ENCODE peak calls at places on chromosomes 2 and 18, in nine cellular contexts. J is choroid plexus epithelial cell, S is cardiac muscle cell, B is lung, C is fibroblast of lung, V is astrocyte of the spinal cord, K is breast epithelium, A is pancreas, D is AG10803. W is an unnamed sample.

GRCh38 chr2:141557329-141558098 is 573.3 kb downstream of the LRP1B start:
- DNase-seq in J (peak; percentile 98), S (peak; percentile 90), B (no peak), C (peak; percentile 83), V (peak; percentile 96), K (no peak), A (no peak), D (peak; percentile 90), W (peak; percentile 96)

GRCh38 chr2:201978988-201979387 is 54.7 kb upstream of the FZD7 start:
- DNase-seq in J (no peak), S (no peak), B (no peak), C (no peak), V (no peak), K (no peak), A (no peak), D (no peak), W (no peak)

GRCh38 chr2:194723446-194723845 is 933.6 kb upstream of the SLC39A10 start:
- DNase-seq in J (no peak), S (no peak), B (no peak), C (no peak), V (no peak), K (no peak), A (no peak), D (no peak), W (no peak)

GRCh38 chr2:20225294-20226151 is 593 bp upstream of the SDC1 start:
- DNase-seq in J (peak; percentile 57), S (peak; percentile 42), B (peak; percentile 75), C (peak; percentile 58), V (peak; percentile 64), K (peak; percentile 78), A (peak; percentile 75), D (peak; percentile 41), W (peak; percentile 33)

GRCh38 chr2:20961858-20962257 is 82.0 kb downstream of the APOB start:
- DNase-seq in J (no peak), S (no peak), B (no peak), C (no peak), V (no peak), K (no peak), A (no peak), D (no peak), W (no peak)

GRCh38 chr2:173357351-173357750 is 2.7 kb downstream of the CDCA7 start:
- DNase-seq in J (no peak), S (no peak), B (no peak), C (peak; percentile 25), V (no peak), K (no peak), A (no peak), D (no peak), W (no peak)

GRCh38 chr2:197079832-197080555 is 153.5 kb upstream of the PGAP1 start:
- DNase-seq in J (no peak), S (peak; percentile 16), B (no peak), C (peak; percentile 82), V (peak; percentile 79), K (no peak), A (no peak), D (peak; percentile 39), W (no peak)

GRCh38 chr18:46567196-46567595 is 89.8 kb downstream of the LOXHD1 start:
- DNase-seq in J (no peak), S (no peak), B (no peak), C (no peak), V (no peak), K (no peak), A (no peak), D (no peak), W (no peak)

GRCh38 chr2:125679903-125680302 is 976.1 kb upstream of the GYPC start:
- DNase-seq in J (no peak), S (no peak), B (no peak), C (no peak), V (no peak), K (no peak), A (no peak), D (no peak), W (no peak)

GRCh38 chr2:77144772-77145171 is 377.4 kb downstream of the LRRTM4 start:
- DNase-seq in J (no peak), S (no peak), B (no peak), C (no peak), V (no peak), K (no peak), A (no peak), D (no peak), W (no peak)

GRCh38 chr2:77149565-77149964 is 372.6 kb downstream of the LRRTM4 start:
- DNase-seq in J (no peak), S (no peak), B (no peak), C (no peak), V (no peak), K (no peak), A (no peak), D (no peak), W (no peak)

DNA sequence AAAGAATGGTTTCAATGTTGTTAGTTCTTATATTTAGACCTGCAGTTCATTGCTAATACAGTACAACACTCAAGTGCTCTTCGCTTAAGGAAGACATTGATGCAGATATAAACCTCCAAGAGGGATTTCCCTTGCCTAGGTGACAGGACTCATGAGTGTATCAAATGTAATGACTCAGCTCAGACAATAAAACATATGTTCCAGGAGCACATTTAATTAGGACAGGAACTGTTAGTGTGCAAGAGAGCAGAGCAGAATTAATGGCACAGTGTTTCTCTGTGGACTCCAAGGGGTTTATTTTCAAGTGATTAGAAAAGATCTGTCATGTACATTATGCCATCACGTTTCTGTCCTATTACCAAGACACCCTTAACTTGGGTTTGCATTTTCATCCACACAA is 375.0 kb downstream of the LRRTM4 start:
- DNase-seq in J (no peak), S (no peak), B (no peak), C (no peak), V (no peak), K (no peak), A (no peak), D (no peak), W (no peak)
- H3K4me3 ChIP-seq in J (no peak overlapping the region), S (no peak overlapping the region), B (no peak overlapping the region), C (no peak overlapping the region), V (no peak overlapping the region), K (no peak overlapping the region), A (no peak overlapping the region), D (no peak overlapping the region), W (no peak overlapping the region)

GRCh38 chr18:32470136-32470712 is 458 bp downstream of the GAREM1 start:
- DNase-seq in J (peak; percentile 42), S (peak; percentile 48), B (peak; percentile 35), C (peak; percentile 24), V (no peak), K (peak; percentile 23), A (peak; percentile 65), D (peak; percentile 16), W (peak; percentile 39)

GRCh38 chr18:32470713-32471633 is at the start of gene GAREM1:
- DNase-seq in J (peak; percentile 99), S (peak; percentile 99), B (peak; percentile 92), C (peak; percentile 98), V (peak; percentile 99), K (peak; percentile 92), A (peak; percentile 97), D (peak; percentile 95), W (peak; percentile 99)

GRCh38 chr18:32468147-32468845 is 2.4 kb downstream of the GAREM1 start:
- DNase-seq in J (no peak), S (no peak), B (no peak), C (no peak), V (no peak), K (no peak), A (no peak), D (no peak), W (no peak)

GRCh38 chr18:32469691-32470131 is 971 bp downstream of the GAREM1 start:
- DNase-seq in J (peak; percentile 41), S (peak; percentile 20), B (no peak), C (peak; percentile 52), V (peak; percentile 38), K (no peak), A (no peak), D (peak; percentile 4), W (peak; percentile 23)

GRCh38 chr18:32469190-32469611 is 1.5 kb downstream of the GAREM1 start:
- DNase-seq in J (peak; percentile 36), S (peak; percentile 43), B (peak; percentile 32), C (peak; percentile 41), V (peak; percentile 25), K (no peak), A (peak; percentile 68), D (peak; percentile 5), W (peak; percentile 50)
- TF ChIP-seq CTCF in J (peak; percentile 48), S (peak; percentile 32), B (no peak), C (peak; percentile 40), V (peak; percentile 31), K (peak; percentile 26), A (peak; percentile 19), D (no peak), W (peak; percentile 35)

GRCh38 chr18:55585586-55586521 is 2.1 kb downstream of the TCF4 start:
- DNase-seq in J (peak; percentile 33), S (peak; percentile 42), B (no peak), C (peak; percentile 58), V (peak; percentile 59), K (no peak), A (no peak), D (no peak), W (peak; percentile 43)

GRCh38 chr18:55582325-55582724 is 5.7 kb downstream of the TCF4 start:
- DNase-seq in J (peak; percentile 10), S (no peak), B (no peak), C (no peak), V (no peak), K (no peak), A (no peak), D (no peak), W (no peak)

GRCh38 chr18:55587341-55588000 is 521 bp downstream of the TCF4 start:
- DNase-seq in J (peak; percentile 48), S (peak; percentile 62), B (no peak), C (peak; percentile 71), V (peak; percentile 56), K (no peak), A (no peak), D (peak; percentile 40), W (peak; percentile 67)

GRCh38 chr18:55586841-55587240 is 1.2 kb downstream of the TCF4 start:
- DNase-seq in J (peak; percentile 57), S (peak; percentile 59), B (no peak), C (peak; percentile 67), V (peak; percentile 58), K (no peak), A (no peak), D (peak; percentile 82), W (peak; percentile 66)

GRCh38 chr18:55585050-55585449 is 2.9 kb downstream of the TCF4 start:
- DNase-seq in J (peak; percentile 7), S (no peak), B (no peak), C (peak; percentile 54), V (peak; percentile 18), K (no peak), A (no peak), D (no peak), W (no peak)
- H3K4me3 ChIP-seq in J (no peak overlapping the region), S (no peak overlapping the region), B (no peak overlapping the region), C (peak overlapping the region; percentile 55), V (no peak overlapping the region), K (no peak overlapping the region), A (no peak overlapping the region), D (peak overlapping the region; percentile 67), W (peak overlapping the region; percentile 69)

DNA sequence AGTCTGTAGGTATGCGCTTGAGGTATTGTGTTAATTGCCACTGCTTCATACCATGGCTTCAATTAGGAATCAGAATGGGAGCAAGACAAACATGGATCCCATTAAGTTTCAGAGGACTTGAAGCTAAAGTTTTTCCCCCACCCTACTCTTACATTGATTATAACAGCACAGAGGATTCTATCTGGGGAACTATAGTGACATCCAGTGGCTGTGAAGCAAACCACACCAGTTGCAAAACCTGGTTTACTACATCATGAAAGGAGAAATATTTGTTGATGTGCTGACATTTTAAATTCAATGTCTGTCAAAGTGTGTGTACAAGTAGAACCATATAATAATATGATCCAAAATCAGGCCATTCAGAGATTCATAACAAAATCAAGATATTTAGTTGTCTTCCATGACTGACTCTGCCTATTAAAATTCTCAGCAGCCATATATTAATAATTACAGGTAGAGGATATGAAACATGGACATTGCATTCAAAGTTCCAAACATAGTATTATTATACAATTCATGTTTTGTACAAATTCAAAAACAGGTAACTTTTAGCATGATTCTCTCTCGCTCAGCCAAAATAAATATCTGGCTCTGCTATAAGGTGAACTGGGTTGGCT is 82.9 kb downstream of the GRB14 start:
- DNase-seq in J (peak; percentile 75), S (peak; percentile 58), B (no peak), C (peak; percentile 27), V (peak; percentile 61), K (no peak), A (no peak), D (peak; percentile 53), W (peak; percentile 59)
- TF ChIP-seq CTCF in J (peak; percentile 78), S (peak; percentile 86), B (no peak), C (peak; percentile 67), V (peak; percentile 81), K (peak; percentile 63), A (peak; percentile 42), D (peak; percentile 91), W (peak; percentile 86)